ENCODE peak calls at places on chromosomes 12 and 14, in eight cellular contexts. M is BE2C; Q is endodermal cell; H is heart right ventricle; F is Caco-2; S is SK-N-SH; X is NT2/D1; K is CD8-positive, alpha-beta memory T cell. L is an unnamed sample.

GRCh38 chr12:122265931-122266771 is at the start of gene VPS33A:
- DNase-seq in M (peak; percentile 99), Q (peak; percentile 100), H (peak; percentile 95), F (peak; percentile 97), S (peak; percentile 96), X (peak; percentile 99), K (peak; percentile 90), L (peak; percentile 94)

GRCh38 chr14:53953828-53954550 is 2.6 kb downstream of the BMP4 start:
- DNase-seq in M (peak; percentile 15), Q (no peak), H (peak; percentile 41), F (peak; percentile 39), S (peak; percentile 46), X (no peak), K (no peak), L (peak; percentile 52)

GRCh38 chr14:106294324-106294723 is 767.9 kb downstream of the TMEM121 start:
- DNase-seq in M (no peak), Q (no peak), H (no peak), F (no peak), S (no peak), X (no peak), K (no peak), L (no peak)

GRCh38 chr12:103801709-103802585 is 39.1 kb downstream of the NT5DC3 start:
- DNase-seq in M (no peak), Q (peak; percentile 42), H (no peak), F (no peak), S (no peak), X (no peak), K (no peak), L (no peak)

GRCh38 chr12:3366451-3367155 is 124.4 kb upstream of the PRMT8 start:
- DNase-seq in M (no peak), Q (peak; percentile 75), H (no peak), F (no peak), S (peak; percentile 67), X (no peak), K (no peak), L (no peak)

GRCh38 chr14:22339277-22339676 is 249.7 kb downstream of the DAD1 start:
- DNase-seq in M (no peak), Q (no peak), H (peak; percentile 91), F (no peak), S (no peak), X (no peak), K (no peak), L (no peak)

GRCh38 chr14:22084393-22085281 is 411.0 kb upstream of the OR4E1 start:
- DNase-seq in M (no peak), Q (no peak), H (peak; percentile 9), F (peak; percentile 36), S (peak; percentile 27), X (peak; percentile 20), K (peak; percentile 36), L (peak; percentile 47)

GRCh38 chr14:50957296-50957695 is 13.0 kb upstream of the PYGL start:
- DNase-seq in M (peak; percentile 56), Q (no peak), H (no peak), F (no peak), S (no peak), X (no peak), K (no peak), L (no peak)

GRCh38 chr14:102893452-102893851 is 29.0 kb upstream of the AMN start:
- DNase-seq in M (no peak), Q (no peak), H (peak; percentile 44), F (no peak), S (no peak), X (no peak), K (no peak), L (no peak)

GRCh38 chr14:28057286-28058011 is 709.1 kb upstream of the FOXG1 start:
- DNase-seq in M (no peak), Q (no peak), H (no peak), F (no peak), S (no peak), X (no peak), K (no peak), L (no peak)

GRCh38 chr14:85254718-85255117 is 275.2 kb upstream of the FLRT2 start:
- DNase-seq in M (no peak), Q (no peak), H (no peak), F (no peak), S (no peak), X (no peak), K (no peak), L (no peak)

GRCh38 chr12:111126331-111126730 is 206.0 kb upstream of the MYL2 start:
- DNase-seq in M (no peak), Q (no peak), H (peak; percentile 15), F (no peak), S (no peak), X (no peak), K (no peak), L (no peak)

GRCh38 chr14:28243600-28243999 is 523.0 kb upstream of the FOXG1 start:
- DNase-seq in M (no peak), Q (no peak), H (no peak), F (no peak), S (no peak), X (no peak), K (no peak), L (no peak)

GRCh38 chr12:130675791-130676190 is 40.3 kb downstream of the RIMBP2 start:
- DNase-seq in M (no peak), Q (no peak), H (no peak), F (no peak), S (no peak), X (no peak), K (no peak), L (no peak)

DNA sequence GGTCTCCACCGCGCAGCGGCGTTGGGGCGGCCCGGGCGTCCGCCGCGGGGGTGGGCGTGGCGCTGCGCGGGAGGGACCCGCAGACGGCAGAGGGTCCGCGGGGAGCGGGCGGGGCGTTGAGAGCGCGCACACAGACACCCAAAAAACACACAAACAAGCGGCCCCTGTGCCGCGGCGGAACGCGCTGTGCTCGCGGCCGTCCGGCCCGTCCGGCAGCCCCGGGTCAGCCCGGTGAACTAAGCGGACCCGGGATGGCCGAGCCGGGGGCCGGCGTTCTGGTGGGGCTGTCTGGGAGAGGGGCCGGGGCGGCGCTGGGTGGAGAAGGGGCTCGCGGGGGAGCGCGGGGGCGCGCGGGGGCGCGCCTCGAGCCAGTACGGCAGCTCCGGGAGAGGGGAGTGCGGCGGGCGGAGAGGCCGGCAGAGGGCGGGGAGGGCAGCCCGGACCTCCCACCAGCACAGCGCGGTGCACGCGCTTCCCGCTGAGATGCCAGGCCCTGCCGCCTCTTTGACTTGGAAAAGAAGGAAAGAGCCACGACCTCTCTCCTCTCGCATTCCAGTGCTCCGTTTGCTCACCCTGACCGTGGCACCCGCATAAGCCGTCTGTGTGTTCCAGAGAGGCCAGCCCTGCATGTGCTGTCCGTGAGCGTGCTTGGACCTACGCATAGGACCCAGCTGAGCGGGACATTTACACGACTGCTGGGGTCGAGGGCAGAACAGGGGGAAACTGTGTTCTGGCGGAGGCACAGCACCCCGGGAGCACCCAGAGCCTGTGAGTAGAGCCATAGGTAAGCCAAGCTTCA is 10.3 kb downstream of the SLC6A12 start:
- DNase-seq in M (peak; percentile 56), Q (peak; percentile 89), H (no peak), F (peak; percentile 72), S (peak; percentile 93), X (peak; percentile 44), K (no peak), L (peak; percentile 75)
- H3K27me3 ChIP-seq in M (no peaks in the 10 kb centered on the region), Q (peaks cover 72% of the 10 kb centered on the region), H (peaks cover 9% of the 10 kb centered on the region), F (no peaks in the 10 kb centered on the region), S (peaks cover 28% of the 10 kb centered on the region), X (peaks cover 75% of the 10 kb centered on the region), K (peaks cover 5% of the 10 kb centered on the region), L (no peaks in the 10 kb centered on the region)

DNA sequence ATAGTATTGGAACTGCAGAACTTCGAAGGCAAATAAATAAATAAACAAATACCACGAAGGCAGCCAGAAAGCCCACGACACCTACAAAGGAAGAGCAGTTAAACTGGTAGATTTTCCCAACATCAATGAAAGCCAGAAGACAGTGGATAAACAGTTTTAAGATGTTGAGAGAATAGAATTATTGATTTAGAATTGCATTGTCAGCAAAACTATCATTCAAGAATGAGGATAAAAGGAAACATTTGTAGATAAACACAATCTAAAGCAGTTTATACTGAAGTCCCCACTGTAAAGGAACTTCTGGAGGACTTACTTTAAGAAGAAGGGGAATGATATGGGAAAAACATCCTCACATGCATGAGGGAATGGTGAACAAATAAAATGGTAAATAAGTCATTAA is 29.5 kb downstream of the CACNA2D4 start:
- DNase-seq in M (no peak), Q (no peak), H (no peak), F (no peak), S (no peak), X (no peak), K (no peak), L (no peak)
- H3K9me3 ChIP-seq in M (no peaks in the 10 kb centered on the region), Q (peaks cover 6% of the 10 kb centered on the region), H (no peaks in the 10 kb centered on the region), F (peaks cover 20% of the 10 kb centered on the region), S (no peaks in the 10 kb centered on the region), X (peaks cover 16% of the 10 kb centered on the region), K (no peaks in the 10 kb centered on the region), L (no peaks in the 10 kb centered on the region)

GRCh38 chr12:47717046-47717442 is 8.2 kb downstream of the ENDOU start:
- DNase-seq in M (no peak), Q (no peak), H (no peak), F (no peak), S (no peak), X (no peak), K (no peak), L (no peak)

GRCh38 chr12:47715393-47715876 is 9.6 kb upstream of the RPAP3 start:
- DNase-seq in M (peak; percentile 81), Q (peak; percentile 91), H (peak; percentile 86), F (peak; percentile 81), S (peak; percentile 63), X (peak; percentile 72), K (peak; percentile 70), L (peak; percentile 68)

GRCh38 chr12:47717443-47718193 is 7.7 kb downstream of the ENDOU start:
- DNase-seq in M (peak; percentile 77), Q (peak; percentile 97), H (peak; percentile 93), F (peak; percentile 70), S (peak; percentile 88), X (peak; percentile 84), K (peak; percentile 25), L (peak; percentile 83)

GRCh38 chr12:47714823-47715386 is 9.1 kb upstream of the RPAP3 start:
- DNase-seq in M (no peak), Q (no peak), H (no peak), F (no peak), S (no peak), X (no peak), K (no peak), L (no peak)

DNA sequence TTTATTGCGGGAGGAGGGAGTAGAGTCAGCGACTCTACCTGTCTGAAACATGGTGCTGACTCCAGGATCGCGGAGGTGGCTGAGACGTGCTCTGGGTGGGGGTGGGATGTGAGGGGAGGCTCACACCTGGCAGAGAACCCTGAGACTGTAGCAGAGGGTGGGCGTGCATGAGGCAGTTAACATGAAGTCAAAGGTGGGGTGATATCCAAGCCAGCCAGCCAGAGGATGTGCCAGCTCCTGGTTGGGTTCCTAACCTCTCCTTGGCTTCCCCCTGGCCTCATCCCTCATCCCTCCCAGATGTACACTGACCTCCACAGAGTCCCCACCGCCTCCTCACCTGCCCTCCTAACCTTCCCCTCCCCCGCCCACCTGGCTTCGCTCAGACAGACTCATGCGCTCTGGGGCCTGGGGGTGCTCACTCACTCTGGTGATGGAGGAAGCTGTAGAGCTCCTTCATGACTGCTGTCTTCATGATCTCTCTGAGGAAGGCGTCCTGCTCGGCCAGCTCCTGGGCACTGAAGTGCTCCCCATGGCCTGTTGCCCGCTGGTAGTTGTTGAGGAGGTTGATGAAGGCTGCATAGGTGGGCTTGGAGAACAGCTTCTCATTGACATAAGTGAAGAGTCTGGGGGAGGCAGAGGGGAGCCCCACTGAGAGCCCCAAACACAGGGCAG is 9.3 kb downstream of the ENDOU start:
- DNase-seq in M (no peak), Q (peak; percentile 55), H (peak; percentile 32), F (no peak), S (no peak), X (no peak), K (no peak), L (no peak)
- H3K4me3 ChIP-seq in M (no peak overlapping the region), Q (no peak overlapping the region), H (no peak overlapping the region), F (no peak overlapping the region), S (no peak overlapping the region), X (no peak overlapping the region), K (no peak overlapping the region), L (no peak overlapping the region)

GRCh38 chr12:132602578-132603239 is 7.7 kb downstream of the LRCOL1 start:
- DNase-seq in M (no peak), Q (peak; percentile 69), H (peak; percentile 28), F (no peak), S (peak; percentile 45), X (no peak), K (no peak), L (peak; percentile 73)
- H3K27me3 ChIP-seq in M (peaks cover 82% of the 10 kb centered on the region), Q (peaks cover 67% of the 10 kb centered on the region), H (peaks cover 33% of the 10 kb centered on the region), F (no peaks in the 10 kb centered on the region), S (peaks cover 55% of the 10 kb centered on the region), X (peaks cover 79% of the 10 kb centered on the region), K (no peaks in the 10 kb centered on the region), L (peaks cover 13% of the 10 kb centered on the region)

L was measured in HAP-1.